ENCODE peak calls at places on chromosomes 3 and 15, in ten cellular contexts. J, F, C, R, X, T, W, G, Q and A are unnamed samples. For H3K27me3, the result is how much of the 10 kb centered on the place peaks cover.

GRCh38 chr15:85164841-85165466 is 183.3 kb downstream of the PDE8A start:
- DNase-seq in F (no peak), W (no peak), G (peak), J (no peak), R (no peak), C (no peak), T (peak), X (no peak), Q (no peak), A (no peak)

GRCh38 chr15:83061680-83062079 is 5.4 kb downstream of the BTBD1 start:
- DNase-seq in Q (peak), G (no peak), W (no peak), C (peak), X (no peak), R (no peak), T (no peak), J (no peak), F (no peak), A (no peak)

GRCh38 chr3:142609136-142609535 is 12.9 kb downstream of the PLS1 start:
- DNase-seq in X (no peak), F (no peak), J (no peak), T (no peak), W (no peak), Q (no peak), G (no peak), C (no peak), R (no peak), A (no peak)

GRCh38 chr3:14862661-14863230 is 44.0 kb downstream of the FGD5 start:
- DNase-seq in J (no peak), T (no peak), W (no peak), F (no peak), R (no peak), Q (no peak), X (no peak), C (no peak), G (peak), A (no peak)

GRCh38 chr15:75573001-75573400 is 6.1 kb downstream of the PTPN9 start:
- DNase-seq in F (no peak), W (no peak), T (no peak), G (peak), J (no peak), X (no peak), Q (peak), C (peak), R (no peak), A (no peak)

GRCh38 chr15:25342629-25343028 is 96.2 kb downstream of the UBE3A start:
- DNase-seq in Q (no peak), G (no peak), C (no peak), T (no peak), X (no peak), J (no peak), W (no peak), F (no peak), R (no peak), A (no peak)

GRCh38 chr3:151327571-151328198 is 1.7 kb downstream of the P2RY13 start:
- DNase-seq in T (no peak), X (no peak), C (peak), J (no peak), Q (peak), R (no peak), G (peak), F (no peak), W (no peak), A (no peak)

GRCh38 chr15:101068961-101069734 is 150.0 kb downstream of the LRRK1 start:
- DNase-seq in R (no peak), W (peak), T (no peak), C (no peak), X (no peak), G (peak), J (no peak), F (no peak), Q (peak), A (peak)

GRCh38 chr15:40928351-40928974 is 677 bp upstream of the DLL4 start:
- DNase-seq in Q (no peak), X (no peak), J (no peak), T (no peak), C (peak), R (no peak), F (no peak), G (no peak), W (peak), A (no peak)

DNA sequence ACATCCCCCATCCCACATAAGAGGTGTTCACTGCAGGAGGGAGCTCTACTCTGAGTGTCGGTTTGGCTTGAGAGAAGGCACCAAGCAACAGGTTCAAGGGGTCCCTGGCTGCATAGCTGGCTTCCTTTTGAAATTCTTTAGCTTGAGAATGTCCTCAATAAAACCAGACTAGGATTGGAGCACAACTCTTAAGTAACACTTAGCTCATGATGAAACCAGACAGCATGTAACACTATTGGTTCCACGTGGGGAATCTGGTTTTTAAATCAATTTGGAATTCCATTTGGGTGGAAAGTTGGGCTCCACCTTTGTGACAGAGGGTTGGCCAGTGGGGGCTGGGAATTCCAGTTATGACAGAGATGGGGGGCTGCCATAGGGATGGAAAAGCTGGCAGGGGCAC is 281.2 kb downstream of the TLE3 start:
- DNase-seq in X (no peak), F (no peak), J (no peak), Q (no peak), R (no peak), C (no peak), W (no peak), T (no peak), G (no peak), A (no peak)
- H3K27me3 ChIP-seq in X (under half), F (under half), J (under half), Q (half or more), R (under half), C (under half), W (under half), T (under half), G (under half), A (under half)

GRCh38 chr15:68433551-68433950 is 1.6 kb upstream of the ITGA11 start:
- DNase-seq in W (peak), G (no peak), X (no peak), F (no peak), T (peak), Q (no peak), J (no peak), C (no peak), R (no peak), A (no peak)

GRCh38 chr15:68432665-68433064 is 702 bp upstream of the ITGA11 start:
- DNase-seq in W (no peak), T (peak), J (no peak), R (no peak), G (no peak), X (no peak), C (no peak), Q (no peak), F (no peak), A (no peak)

GRCh38 chr15:68436680-68437079 is 4.7 kb upstream of the ITGA11 start:
- DNase-seq in G (no peak), Q (no peak), X (no peak), T (peak), R (no peak), W (peak), J (no peak), C (no peak), F (no peak), A (no peak)

GRCh38 chr15:68434021-68434420 is 2.1 kb upstream of the ITGA11 start:
- DNase-seq in F (no peak), Q (no peak), J (no peak), X (no peak), C (no peak), G (no peak), T (peak), R (no peak), W (no peak), A (no peak)

DNA sequence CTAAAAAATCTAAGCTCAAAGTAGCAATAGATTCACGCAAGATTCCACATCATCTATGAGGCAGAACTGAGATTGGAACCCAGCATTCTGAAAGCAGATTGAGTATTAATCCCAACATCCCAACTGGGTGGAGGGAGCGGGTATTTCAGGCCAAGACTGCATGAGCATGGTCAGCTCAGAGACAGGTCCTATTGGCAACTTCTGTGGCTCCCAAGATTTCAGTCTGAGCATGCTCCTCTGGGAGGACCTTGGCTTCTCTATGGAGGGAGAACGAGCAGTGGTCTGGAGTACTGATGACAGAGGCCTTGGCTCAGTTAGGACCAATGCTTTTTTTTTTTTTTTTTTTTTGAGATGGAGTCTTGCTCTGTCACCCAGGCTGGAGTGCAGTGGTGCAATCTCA is 4.0 kb upstream of the ITGA11 start:
- DNase-seq in G (no peak), F (no peak), Q (no peak), C (no peak), R (no peak), T (peak), J (no peak), W (no peak), X (no peak), A (no peak)
- H3K27me3 ChIP-seq in G (half or more), F (under half), Q (under half), C (half or more), R (half or more), T (under half), J (under half), W (half or more), X (under half), A (under half)

DNA sequence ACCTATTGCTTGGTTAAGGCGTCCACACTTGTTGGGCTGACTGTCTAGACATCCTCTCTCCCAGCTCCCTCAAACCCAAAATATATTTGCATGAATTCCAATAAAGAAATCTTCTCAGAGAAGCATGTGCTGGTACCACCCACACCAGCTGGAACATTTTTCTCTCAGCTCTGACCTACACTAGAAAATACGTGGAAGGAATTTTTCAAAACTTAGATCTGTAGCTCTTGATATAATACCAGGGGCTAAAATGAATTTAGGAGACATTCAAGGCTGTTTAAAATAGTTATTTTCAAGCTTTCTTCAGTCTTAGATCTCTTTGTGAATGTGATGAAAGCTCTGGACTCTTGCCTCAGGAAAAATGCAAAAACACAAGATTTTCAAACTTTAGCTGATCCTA is 590.4 kb downstream of the PDCD6IP start:
- DNase-seq in C (no peak), F (no peak), T (no peak), J (no peak), G (no peak), W (no peak), X (no peak), Q (no peak), R (no peak), A (no peak)
- H3K27me3 ChIP-seq in C (under half), F (under half), T (under half), J (under half), G (under half), W (under half), X (under half), Q (under half), R (under half), A (under half)

GRCh38 chr15:73375755-73376305 is 7.1 kb upstream of the HCN4 start:
- DNase-seq in G (no peak), C (no peak), T (no peak), F (no peak), W (no peak), Q (no peak), J (no peak), R (no peak), X (no peak), A (no peak)
- H3K27me3 ChIP-seq in G (under half), C (under half), T (under half), F (under half), W (under half), Q (half or more), J (under half), R (under half), X (under half), A (under half)